ENCODE peak calls at places on chromosomes 13 and 19, in four cellular contexts. Y, P, U and C are unnamed samples.
A peak's percentile ranks its signal among the peaks of the same experiment; 100 is the strongest.

GRCh38 chr13:106417467-106418110 is 117.9 kb downstream of the EFNB2 start:
- DNase-seq in Y (no peak), P (no peak), U (no peak), C (no peak)

GRCh38 chr19:57192064-57192395 is 730 bp downstream of the ZNF264 start:
- DNase-seq in Y (no peak), P (no peak), U (peak; percentile 11), C (no peak)

GRCh38 chr13:29562762-29563161 is 32.7 kb downstream of the SLC7A1 start:
- DNase-seq in Y (no peak), P (no peak), U (no peak), C (no peak)

GRCh38 chr13:73228546-73228945 is 169.7 kb downstream of the KLF5 start:
- DNase-seq in Y (no peak), P (no peak), U (peak; percentile 23), C (no peak)

GRCh38 chr19:7681336-7682174 is 922 bp downstream of the TRAPPC5 start:
- DNase-seq in Y (peak; percentile 92), P (peak; percentile 81), U (peak; percentile 91), C (peak; percentile 66)

GRCh38 chr19:46357846-46358583 is 11.1 kb downstream of the PPP5C start:
- DNase-seq in Y (no peak), P (no peak), U (no peak), C (no peak)

GRCh38 chr13:33285420-33286124 is at the start of gene STARD13:
- DNase-seq in Y (peak; percentile 93), P (peak; percentile 91), U (peak; percentile 96), C (peak; percentile 94)

GRCh38 chr19:46834984-46835383 is 15.7 kb downstream of the AP2S1 start:
- DNase-seq in Y (no peak), P (no peak), U (no peak), C (no peak)

GRCh38 chr13:89936256-89936655 is 1411.2 kb upstream of the MIR17HG start:
- DNase-seq in Y (no peak), P (no peak), U (no peak), C (no peak)

GRCh38 chr19:6150289-6150688 is 14.8 kb downstream of the ACSBG2 start:
- DNase-seq in Y (no peak), P (no peak), U (no peak), C (no peak)

GRCh38 chr13:50796463-50796862 is 47.0 kb downstream of the DLEU7 start:
- DNase-seq in Y (no peak), P (no peak), U (no peak), C (no peak)

GRCh38 chr19:45364696-45365095 is 5.7 kb downstream of the ERCC2 start:
- DNase-seq in Y (no peak), P (no peak), U (no peak), C (no peak)

GRCh38 chr19:3450796-3451411 is 29.4 kb downstream of the SMIM24 start:
- DNase-seq in Y (peak; percentile 77), P (peak; percentile 53), U (peak; percentile 73), C (peak; percentile 65)

GRCh38 chr19:45476349-45476717 is 8.5 kb downstream of the FOSB start:
- DNase-seq in Y (no peak), P (no peak), U (no peak), C (no peak)

GRCh38 chr19:23071087-23071511 is 45.7 kb upstream of the ZNF730 start:
- DNase-seq in Y (peak; percentile 22), P (no peak), U (no peak), C (peak; percentile 31)

GRCh38 chr13:77779461-77780272 is 82.2 kb downstream of the SLAIN1 start:
- DNase-seq in Y (peak; percentile 83), P (peak; percentile 37), U (peak; percentile 77), C (no peak)

GRCh38 chr13:75508002-75508548 is 26.1 kb upstream of the TBC1D4 start:
- DNase-seq in Y (no peak), P (no peak), U (no peak), C (no peak)
- TF ChIP-seq CTCF in Y (no peak), P (no peak), U (no peak), C (no peak)

DNA sequence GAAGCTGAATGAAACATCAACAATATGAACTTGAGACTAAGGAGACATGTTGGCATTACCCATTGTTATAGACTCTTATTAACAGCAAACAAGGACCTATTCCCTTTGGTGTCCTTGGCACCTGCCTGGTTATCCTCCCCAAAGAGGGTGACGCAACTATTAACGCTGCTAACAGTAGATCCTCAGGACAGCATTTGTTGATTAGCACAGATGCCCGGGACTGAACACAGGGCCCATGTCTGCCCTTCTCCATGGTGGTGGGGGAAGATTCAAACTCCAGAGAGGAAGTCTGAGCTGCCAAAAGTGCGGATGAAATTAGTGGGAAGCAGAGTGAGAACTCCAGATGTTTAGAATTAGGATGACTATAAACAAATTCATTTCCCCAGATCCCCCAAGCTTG is 101.2 kb upstream of the RAP2A start:
- DNase-seq in Y (no peak), P (no peak), U (no peak), C (no peak)
- H3K27ac ChIP-seq in Y (no peak overlapping the region), P (no peak overlapping the region), U (no peak overlapping the region), C (no peak overlapping the region)

DNA sequence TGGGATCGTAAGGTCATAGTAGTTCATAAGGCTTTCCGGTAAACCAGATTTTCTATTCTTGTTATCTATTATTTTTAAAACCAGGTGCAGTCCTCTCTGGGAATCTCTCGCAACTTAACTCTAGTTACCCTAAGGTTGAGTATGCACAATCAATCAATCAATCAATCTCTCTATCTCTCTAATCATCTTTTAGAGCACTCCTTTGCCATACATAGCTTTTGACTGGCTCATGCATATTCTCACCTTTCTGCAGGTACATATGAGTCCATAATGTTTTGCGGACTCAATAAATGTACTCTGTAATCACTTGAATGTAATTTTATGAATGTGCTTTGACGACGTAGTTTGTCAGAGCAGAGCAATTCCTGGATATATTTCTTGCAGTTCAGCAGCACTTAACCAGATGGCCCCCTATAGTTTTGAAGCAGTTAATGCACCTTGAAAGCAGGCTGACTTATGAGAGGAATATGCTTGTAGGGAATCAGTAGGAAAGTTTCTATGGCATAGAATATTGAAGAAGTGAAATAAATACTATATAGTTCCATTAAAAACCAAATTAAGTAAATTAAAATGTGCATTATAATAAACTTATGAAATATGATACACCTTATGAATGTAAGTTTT is 524.7 kb downstream of the GPC5 start:
- DNase-seq in Y (no peak), P (no peak), U (peak; percentile 19), C (no peak)
- TF ChIP-seq CTCF in Y (no peak), P (no peak), U (no peak), C (peak; percentile 27)

DNA sequence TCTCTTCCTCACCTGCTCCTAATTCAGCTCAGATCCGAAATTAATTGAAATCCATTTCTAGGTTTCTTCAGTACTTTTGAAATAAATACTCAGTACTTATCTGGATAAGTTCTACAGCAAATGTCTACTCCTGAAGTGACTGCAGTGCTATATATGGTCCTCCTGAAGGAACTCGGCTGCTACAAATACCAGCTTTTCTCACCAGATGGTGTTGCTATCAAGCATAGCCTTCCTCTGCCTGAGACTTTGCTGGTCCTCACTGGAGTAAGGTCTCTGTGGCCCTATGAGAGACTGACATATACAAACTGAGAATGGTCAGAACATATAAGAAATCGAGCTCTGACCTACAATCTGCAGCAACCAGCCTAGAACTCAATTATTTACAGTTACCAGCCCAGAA is 161.6 kb downstream of the NDFIP2 start:
- DNase-seq in Y (no peak), P (no peak), U (no peak), C (no peak)
- H3K27ac ChIP-seq in Y (no peak overlapping the region), P (no peak overlapping the region), U (no peak overlapping the region), C (peak overlapping the region; percentile 9)

DNA sequence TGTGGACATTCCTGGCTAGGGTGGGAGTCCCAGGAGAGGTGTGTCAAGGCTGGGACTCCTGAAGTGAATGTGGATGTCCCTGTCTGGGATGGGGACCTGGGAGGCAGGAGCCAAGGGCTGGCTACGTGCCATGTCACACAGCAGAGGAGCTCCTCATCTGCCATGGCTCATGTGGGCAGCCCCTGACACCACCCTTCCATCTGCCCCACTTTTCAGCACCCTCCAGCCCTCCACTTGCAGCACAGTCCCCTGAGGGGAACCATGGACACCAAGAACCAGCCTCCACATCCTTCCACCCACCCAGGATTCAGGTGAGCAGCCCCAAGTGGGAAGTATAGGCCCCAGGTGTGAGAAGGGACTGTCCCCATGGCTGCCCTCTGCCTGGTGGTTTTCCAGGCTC is 1.7 kb downstream of the ZNF446 start:
- DNase-seq in Y (no peak), P (no peak), U (no peak), C (no peak)
- TF ChIP-seq CTCF in Y (no peak), P (no peak), U (no peak), C (no peak)

GRCh38 chr13:113608246-113608635 is 23.7 kb downstream of the TFDP1 start:
- DNase-seq in Y (no peak), P (no peak), U (no peak), C (no peak)
- H3K27ac ChIP-seq in Y (peak overlapping the region; percentile 70), P (no peak overlapping the region), U (no peak overlapping the region), C (no peak overlapping the region)

GRCh38 chr19:28374971-28375370 is 838.0 kb downstream of the UQCRFS1 start:
- DNase-seq in Y (no peak), P (no peak), U (no peak), C (no peak)
- TF ChIP-seq CTCF in Y (no peak), P (no peak), U (no peak), C (no peak)

DNA sequence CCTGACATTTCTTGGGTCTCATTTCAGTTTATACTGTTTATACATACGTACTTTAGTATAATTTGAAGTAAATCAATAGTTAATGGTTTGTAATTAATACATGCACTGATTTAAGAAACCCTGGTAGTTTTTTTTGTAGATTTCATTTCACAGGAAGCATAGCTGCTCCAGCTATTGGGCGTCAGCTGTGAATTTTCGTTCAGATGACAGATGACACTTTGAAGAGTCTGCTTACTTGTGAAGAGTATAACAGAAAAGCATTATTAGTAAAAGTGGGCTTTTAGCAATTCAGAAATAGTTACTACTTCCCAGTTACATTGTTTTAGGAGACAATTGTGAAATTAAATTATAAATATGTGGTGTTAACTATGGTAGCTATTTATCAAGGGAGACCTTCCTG is 44.4 kb downstream of the METTL21C start:
- DNase-seq in Y (no peak), P (no peak), U (no peak), C (no peak)
- H3K27ac ChIP-seq in Y (no peak overlapping the region), P (no peak overlapping the region), U (no peak overlapping the region), C (no peak overlapping the region)